ENCODE peak calls at places on chromosomes 2 and 18, in five cellular contexts. J is mesenchymal stem cell, Y is IMR-90, A is H9, E is neuronal stem cell. O is an unnamed sample.

GRCh38 chr2:134306521-134306920 is 52.6 kb downstream of the MGAT5 start:
- DNase-seq in A (no peak), E (no peak), J (no peak), Y (no peak), O (peak)

GRCh38 chr2:45120546-45120945 is 111.3 kb upstream of the SIX2 start:
- DNase-seq in Y (peak), E (no peak), A (no peak), J (peak), O (no peak)

GRCh38 chr2:99757715-99758114 is 267.9 kb upstream of the REV1 start:
- DNase-seq in J (no peak), Y (no peak), E (no peak), A (no peak), O (no peak)

GRCh38 chr2:1515986-1516797 is 102.9 kb downstream of the TPO start:
- DNase-seq in J (no peak), E (no peak), A (no peak), Y (no peak), O (no peak)

GRCh38 chr18:59570101-59570875 is 126.9 kb downstream of the CCBE1 start:
- DNase-seq in Y (peak), A (no peak), E (no peak), J (peak), O (no peak)

GRCh38 chr18:37335337-37335736 is 230.3 kb downstream of the CELF4 start:
- DNase-seq in J (no peak), Y (no peak), E (no peak), A (peak), O (no peak)

GRCh38 chr18:79487198-79488165 is 91.8 kb downstream of the NFATC1 start:
- DNase-seq in J (no peak), A (no peak), Y (no peak), E (no peak), O (no peak)

GRCh38 chr2:11553661-11554429 is 20.0 kb downstream of the GREB1 start:
- DNase-seq in Y (peak), A (no peak), J (peak), E (no peak), O (no peak)

GRCh38 chr2:237669129-237669627 is 41.8 kb downstream of the LRRFIP1 start:
- DNase-seq in J (no peak), A (no peak), E (no peak), Y (no peak), O (no peak)

GRCh38 chr2:102489646-102490045 is 16.6 kb downstream of the SLC9A4 start:
- DNase-seq in Y (no peak), J (no peak), A (no peak), E (no peak), O (no peak)

GRCh38 chr2:237209046-237209375 is 123.3 kb downstream of the COPS8 start:
- DNase-seq in E (no peak), Y (no peak), J (no peak), A (no peak), O (no peak)

GRCh38 chr2:222709191-222709891 is 37.9 kb downstream of the MOGAT1 start:
- DNase-seq in Y (peak), A (peak), J (peak), E (peak), O (peak)

GRCh38 chr18:8396244-8396643 is 213.0 kb upstream of the RAB12 start:
- DNase-seq in E (no peak), J (no peak), Y (no peak), A (no peak), O (no peak)

GRCh38 chr2:173652731-173653426 is 298.2 kb downstream of the CDCA7 start:
- DNase-seq in J (peak), E (no peak), A (no peak), Y (peak), O (peak)

GRCh38 chr2:202185816-202186221 is 52.6 kb downstream of the SUMO1 start:
- DNase-seq in Y (peak), A (no peak), J (no peak), E (no peak), O (no peak)

GRCh38 chr2:122236152-122236892 is 480.9 kb downstream of the TSN start:
- DNase-seq in E (no peak), Y (no peak), A (no peak), J (no peak), O (peak)

GRCh38 chr18:62897153-62897552 is 181.8 kb downstream of the PHLPP1 start:
- DNase-seq in E (no peak), A (no peak), Y (peak), J (peak), O (no peak)

GRCh38 chr2:228839506-228839905 is 431.6 kb downstream of the PID1 start:
- DNase-seq in A (no peak), J (no peak), Y (no peak), E (no peak), O (no peak)

GRCh38 chr2:228658998-228659397 is 477.5 kb upstream of the SPHKAP start:
- DNase-seq in E (no peak), A (no peak), Y (peak), J (peak), O (no peak)

GRCh38 chr18:28459587-28459986 is 282.7 kb upstream of the CDH2 start:
- DNase-seq in A (no peak), E (no peak), J (no peak), Y (no peak), O (no peak)

GRCh38 chr18:76422838-76423237 is 72.2 kb downstream of the ZNF516 start:
- DNase-seq in A (no peak), Y (no peak), J (no peak), E (no peak), O (no peak)

GRCh38 chr2:85545780-85546240 is 6.8 kb downstream of the MAT2A start:
- DNase-seq in J (no peak), E (no peak), Y (no peak), A (no peak), O (peak)

GRCh38 chr18:51151568-51152511 is 45.6 kb downstream of the MEX3C start:
- DNase-seq in J (no peak), Y (no peak), E (no peak), A (peak), O (peak)

DNA sequence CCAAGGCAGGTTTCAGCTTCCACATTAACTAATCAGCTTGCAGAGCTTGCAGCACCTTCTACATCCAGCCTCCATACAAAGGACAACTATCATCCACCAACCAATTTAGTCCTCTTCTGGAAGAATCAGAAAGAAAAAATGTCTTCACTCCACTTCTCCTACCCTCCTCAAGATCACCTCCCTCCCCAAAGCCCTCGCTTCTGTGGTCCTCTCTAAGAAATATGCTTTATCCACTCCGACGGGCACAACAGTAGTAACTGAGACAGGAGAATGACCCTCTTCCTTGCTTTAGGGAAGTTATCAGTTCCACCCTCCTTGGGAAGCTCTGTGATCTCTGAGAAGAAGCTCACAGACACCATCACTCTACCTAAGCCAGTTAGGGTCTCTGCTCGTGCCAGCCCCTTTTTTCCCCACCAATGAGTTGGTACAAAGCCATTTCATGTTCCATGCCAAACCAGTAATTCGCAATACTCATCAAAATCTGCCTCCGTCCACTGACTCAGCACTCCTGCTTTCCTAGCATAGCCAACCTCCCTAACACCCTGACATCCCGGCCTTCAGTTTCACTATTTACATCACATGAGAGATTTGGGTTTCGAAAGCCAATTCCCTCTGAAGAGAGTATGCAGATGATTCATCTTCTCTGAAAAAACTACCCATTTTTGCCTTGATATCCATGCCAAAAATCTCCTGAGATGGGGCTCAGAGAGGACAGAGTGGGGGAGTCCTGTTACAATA is 114.1 kb upstream of the PKDCC start:
- DNase-seq in E (no peak), Y (peak), J (peak), A (no peak), O (no peak)
- H2BK120ac ChIP-seq in E (no peak), Y (peak), J (peak), A (no peak), O (no peak)

DNA sequence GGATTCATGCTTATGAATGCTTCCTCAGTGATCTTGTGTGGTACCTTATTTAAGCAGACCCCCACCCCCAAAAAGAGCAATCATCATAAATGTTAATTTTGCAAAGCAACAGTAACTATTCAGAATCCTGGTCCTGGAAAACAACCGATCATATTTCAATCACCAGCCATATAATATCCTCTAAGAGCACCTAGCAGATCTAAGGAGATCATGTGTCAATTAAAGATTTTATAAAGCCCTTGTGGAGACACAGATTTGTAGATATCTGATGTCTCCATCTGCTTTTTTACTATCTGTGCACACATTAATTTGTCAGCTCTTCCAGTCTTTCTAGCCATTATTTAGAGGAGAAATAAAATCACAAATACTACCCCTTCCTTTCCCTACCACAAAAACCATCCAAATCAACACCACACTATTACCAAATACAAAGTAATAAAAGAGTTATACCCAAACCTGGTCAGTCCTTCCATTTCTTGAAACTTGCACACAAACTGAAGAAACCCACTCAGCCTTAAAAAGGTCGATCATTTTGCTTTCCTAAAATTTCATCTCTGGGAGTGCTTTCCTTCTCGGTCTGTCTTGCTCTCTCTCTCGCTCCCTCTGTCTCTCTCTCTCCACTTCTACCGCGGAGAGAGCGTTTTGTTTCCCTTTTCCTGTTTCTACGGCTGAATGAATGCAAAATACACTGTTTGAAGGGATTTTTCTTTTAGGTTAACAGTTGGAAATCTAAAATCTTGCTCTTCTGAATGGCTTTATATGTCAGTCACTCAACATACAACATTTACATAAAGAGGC is 423.9 kb downstream of the TGIF1 start:
- DNase-seq in Y (no peak), A (no peak), E (no peak), J (no peak), O (no peak)
- H2BK120ac ChIP-seq in Y (no peak), A (no peak), E (no peak), J (no peak), O (no peak)

GRCh38 chr2:200809506-200810251 is 2.0 kb upstream of the BZW1 start:
- DNase-seq in A (no peak), E (no peak), Y (peak), J (peak), O (no peak)

GRCh38 chr2:200812122-200813022 is 662 bp downstream of the BZW1 start:
- DNase-seq in J (peak), Y (peak), A (peak), E (peak), O (peak)

GRCh38 chr2:200810967-200811335 is 759 bp upstream of the BZW1 start:
- DNase-seq in A (no peak), E (no peak), J (no peak), Y (peak), O (no peak)

GRCh38 chr2:200810252-200810650 is 1.5 kb upstream of the BZW1 start:
- DNase-seq in J (peak), E (no peak), A (no peak), Y (peak), O (no peak)

GRCh38 chr2:200811336-200812121 is at the start of gene BZW1:
- DNase-seq in J (peak), A (peak), E (peak), Y (peak), O (peak)
- H2BK120ac ChIP-seq in J (peak), A (no peak), E (no peak), Y (peak), O (peak)

DNA sequence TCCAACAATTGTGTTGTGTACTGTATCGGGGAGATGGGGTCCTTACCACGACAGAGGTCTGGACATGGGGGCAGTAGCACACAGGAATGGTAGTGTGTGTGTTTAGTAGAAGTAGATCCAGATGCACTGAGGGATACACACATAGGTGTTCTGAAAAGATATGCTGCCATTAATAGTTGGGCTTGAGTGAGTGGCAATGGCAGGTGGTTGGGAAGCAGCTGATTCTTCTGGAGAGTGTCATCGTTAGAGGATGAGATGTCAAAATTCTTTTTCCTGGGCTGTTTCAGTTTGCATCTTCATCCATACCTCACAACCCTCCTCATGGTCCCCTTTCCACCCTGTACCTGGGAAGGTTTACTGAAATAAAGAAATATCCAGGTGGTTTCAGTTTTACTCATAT is 66.6 kb downstream of the UGGT1 start:
- DNase-seq in A (no peak), Y (no peak), J (no peak), E (no peak), O (no peak)
- H2BK120ac ChIP-seq in A (no peak), Y (no peak), J (no peak), E (no peak), O (no peak)

GRCh38 chr18:23170137-23170536 is 34.9 kb downstream of the CABLES1 start:
- DNase-seq in J (no peak), A (no peak), E (no peak), Y (no peak), O (no peak)
- H2BK120ac ChIP-seq in J (no peak), A (no peak), E (no peak), Y (no peak), O (no peak)

O was measured in trophoblast cell.